ENCODE peak calls at places on chromosomes 12 and 14, in six cellular contexts. C is AG04450, K is heart left ventricle, T is BJ, N is coronary artery, P is psoas muscle. S is an unnamed sample.

GRCh38 chr12:115542656-115543055 is 734.8 kb downstream of the MED13L start:
- DNase-seq in C (no peak), T (no peak), P (no peak), K (no peak), N (no peak), S (no peak)

GRCh38 chr12:128316981-128317526 is 50.1 kb downstream of the TMEM132C start:
- DNase-seq in C (no peak), N (no peak), T (no peak), P (no peak), K (no peak), S (peak; percentile 68)

GRCh38 chr12:40192704-40193255 is 32.0 kb upstream of the LRRK2 start:
- DNase-seq in K (no peak), P (no peak), T (no peak), N (no peak), C (no peak), S (no peak)

GRCh38 chr12:31482816-31483215 is 108.1 kb downstream of the DENND5B start:
- DNase-seq in N (no peak), T (no peak), P (no peak), C (no peak), K (no peak), S (peak; percentile 48)

GRCh38 chr12:27199638-27200300 is 44.3 kb upstream of the STK38L start:
- DNase-seq in C (no peak), T (no peak), P (no peak), N (no peak), K (no peak), S (peak; percentile 26)

GRCh38 chr14:81579115-81579514 is 45.5 kb upstream of the SEL1L start:
- DNase-seq in P (no peak), N (no peak), T (no peak), K (no peak), C (no peak), S (no peak)

GRCh38 chr12:94762943-94763342 is 112.6 kb upstream of the TMCC3 start:
- DNase-seq in P (no peak), T (no peak), C (no peak), N (no peak), K (no peak), S (no peak)

GRCh38 chr12:100229876-100230275 is 29.3 kb downstream of the ACTR6 start:
- DNase-seq in P (no peak), K (no peak), N (no peak), C (no peak), T (no peak), S (no peak)

GRCh38 chr14:102911991-102912761 is 10.3 kb upstream of the AMN start:
- DNase-seq in P (peak; percentile 38), C (no peak), T (no peak), K (no peak), N (no peak), S (no peak)

GRCh38 chr12:61647566-61647965 is 612.6 kb upstream of the USP15 start:
- DNase-seq in C (no peak), K (no peak), N (no peak), T (no peak), P (no peak), S (no peak)

GRCh38 chr12:4871514-4871913 is 38.2 kb upstream of the KCNA1 start:
- DNase-seq in P (no peak), T (no peak), N (no peak), C (no peak), K (no peak), S (no peak)

GRCh38 chr14:33081259-33081658 is 142.6 kb downstream of the NPAS3 start:
- DNase-seq in C (no peak), N (no peak), T (no peak), P (no peak), K (no peak), S (no peak)

GRCh38 chr12:106285993-106286392 is 16.5 kb upstream of the TCP11L2 start:
- DNase-seq in C (no peak), N (no peak), P (no peak), K (no peak), T (no peak), S (no peak)

GRCh38 chr14:67710209-67710608 is 8.5 kb downstream of the RDH12 start:
- DNase-seq in T (no peak), N (no peak), K (no peak), C (no peak), P (no peak), S (no peak)
- TF ChIP-seq CTCF in T (no peak), N (no peak), K (no peak), C (no peak), P (no peak), S (no peak)

GRCh38 chr12:113332688-113333087 is 2.2 kb downstream of the SLC8B1 start:
- DNase-seq in N (no peak), K (no peak), C (no peak), P (no peak), T (no peak), S (no peak)
- H3K4me3 ChIP-seq in N (peak overlapping the region; percentile 92), K (no peak overlapping the region), C (no peak overlapping the region), P (peak overlapping the region; percentile 88), T (no peak overlapping the region), S (no peak overlapping the region)

GRCh38 chr14:104223101-104223809 is 84.9 kb downstream of the KIF26A start:
- DNase-seq in K (no peak), C (no peak), T (no peak), P (peak; percentile 46), N (no peak), S (no peak)

GRCh38 chr14:104223810-104224515 is 85.6 kb downstream of the KIF26A start:
- DNase-seq in P (peak; percentile 15), N (no peak), K (no peak), T (no peak), C (no peak), S (no peak)

GRCh38 chr14:104221636-104222375 is 83.4 kb downstream of the KIF26A start:
- DNase-seq in T (no peak), C (no peak), P (peak; percentile 43), N (no peak), K (no peak), S (no peak)

GRCh38 chr14:104221071-104221625 is 82.8 kb downstream of the KIF26A start:
- DNase-seq in K (no peak), T (no peak), P (peak; percentile 23), C (no peak), N (no peak), S (no peak)

GRCh38 chr14:104222396-104223036 is 84.1 kb downstream of the KIF26A start:
- DNase-seq in T (no peak), K (no peak), N (no peak), P (peak; percentile 15), C (no peak), S (no peak)
- TF ChIP-seq CTCF in T (no peak), K (no peak), N (no peak), P (no peak), C (no peak), S (no peak)

DNA sequence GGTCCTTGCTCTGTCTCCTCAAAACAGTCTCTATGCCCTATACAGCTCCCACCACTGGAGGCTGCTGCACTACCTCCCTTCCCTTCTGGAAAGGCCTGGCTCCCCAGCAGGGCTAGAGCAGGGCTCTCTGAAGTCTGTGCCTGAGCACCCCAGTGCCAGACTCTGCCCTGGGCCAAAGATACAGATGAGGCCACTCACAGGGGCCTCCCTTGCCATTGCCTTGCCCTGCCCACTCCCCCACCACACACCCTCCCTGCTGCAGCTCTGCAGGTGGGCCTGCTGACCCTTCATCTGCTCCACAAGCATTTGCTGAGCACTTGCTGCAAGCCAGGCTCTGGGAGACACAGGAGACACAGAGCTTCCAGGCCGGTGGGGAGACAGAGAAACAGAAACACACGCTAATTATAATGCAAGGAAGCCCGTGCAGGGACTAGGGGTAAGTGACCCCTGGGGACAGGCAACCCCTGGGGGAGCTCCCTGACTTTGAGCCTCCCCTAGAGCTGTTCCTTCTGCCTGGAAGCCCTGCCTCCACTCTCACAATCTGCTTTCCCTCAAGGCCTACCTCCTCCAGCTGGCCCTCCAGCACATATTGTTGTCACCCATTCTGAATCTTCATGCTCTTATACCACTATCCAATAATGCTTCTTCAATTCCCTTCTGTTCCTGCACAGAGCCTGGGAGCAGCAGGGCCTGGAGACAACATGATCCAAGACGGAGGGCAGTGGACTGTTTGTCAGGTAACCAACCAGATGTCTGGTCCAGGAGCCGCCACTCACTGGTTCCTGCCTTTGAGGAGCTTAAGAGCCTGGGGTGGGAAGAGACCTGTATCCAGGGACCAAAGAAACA is 32.6 kb upstream of the PNMA1 start:
- DNase-seq in C (no peak), T (no peak), P (no peak), N (peak; percentile 73), K (no peak), S (no peak)
- H3K4me3 ChIP-seq in C (no peak overlapping the region), T (no peak overlapping the region), P (no peak overlapping the region), N (peak overlapping the region; percentile 2), K (no peak overlapping the region), S (no peak overlapping the region)

GRCh38 chr12:90954921-90955320 is at the start of gene CCER1:
- DNase-seq in T (no peak), P (peak; percentile 35), C (no peak), N (no peak), K (peak; percentile 18), S (no peak)

GRCh38 chr12:90951418-90952110 is 3.4 kb downstream of the CCER1 start:
- DNase-seq in T (no peak), C (no peak), N (no peak), P (no peak), K (no peak), S (no peak)

GRCh38 chr12:90954428-90954827 is 548 bp downstream of the CCER1 start:
- DNase-seq in P (no peak), K (peak; percentile 25), T (no peak), C (no peak), N (no peak), S (no peak)

GRCh38 chr12:90958995-90959394 is 4.0 kb upstream of the CCER1 start:
- DNase-seq in T (no peak), K (no peak), P (no peak), N (no peak), C (no peak), S (peak; percentile 56)

DNA sequence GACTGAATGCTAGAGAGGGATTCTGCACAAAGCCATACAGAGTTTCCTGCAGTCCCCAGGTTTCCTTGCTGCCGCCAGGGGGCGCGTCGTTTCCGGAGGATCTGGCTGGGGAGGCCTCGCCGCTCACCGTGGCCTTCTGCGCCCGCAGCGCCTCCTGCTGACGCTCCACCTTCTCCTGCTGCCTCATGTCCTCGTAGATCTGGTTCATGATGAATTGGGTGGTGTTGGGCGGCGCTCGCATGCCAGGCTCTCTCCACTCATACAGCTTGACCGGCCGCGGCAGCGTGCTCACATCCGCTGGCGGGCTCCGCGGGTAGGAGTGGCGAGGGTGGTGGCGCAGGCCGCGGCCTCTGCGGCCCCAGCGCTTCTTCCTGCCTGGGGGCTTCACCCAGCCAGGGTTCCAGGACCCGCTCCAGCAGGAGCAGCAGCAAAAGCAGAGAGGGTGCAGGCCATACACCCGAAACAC is 987 bp downstream of the CCER1 start:
- DNase-seq in T (no peak), K (peak; percentile 20), N (no peak), C (no peak), P (no peak), S (peak; percentile 11)
- TF ChIP-seq CTCF in T (peak; percentile 18), K (peak; percentile 21), N (no peak), C (no peak), P (no peak), S (peak; percentile 39)